ENCODE peak calls at places on chromosomes 3 and 15, in four cellular contexts. V is neural crest cell, K is endothelial cell, T is HEK293T. S is an unnamed sample.

GRCh38 chr3:106643684-106644161 is 733.5 kb upstream of the CCDC54 start:
- DNase-seq in K (peak; percentile 3), T (no peak), V (no peak), S (no peak)

GRCh38 chr15:37104413-37105392 is 4.4 kb upstream of the MEIS2 start:
- DNase-seq in V (no peak), T (no peak), K (no peak), S (no peak)

GRCh38 chr3:152471814-152472605 is 203.3 kb downstream of the MBNL1 start:
- DNase-seq in K (peak; percentile 40), V (peak; percentile 59), T (peak; percentile 40), S (no peak)

GRCh38 chr15:51757463-51757862 is 6.1 kb downstream of the TMOD2 start:
- DNase-seq in V (no peak), T (no peak), K (no peak), S (no peak)

GRCh38 chr15:85485956-85486567 is 105.7 kb downstream of the AKAP13 start:
- DNase-seq in V (peak; percentile 63), K (peak; percentile 59), T (peak; percentile 73), S (peak; percentile 37)

GRCh38 chr15:66151809-66152208 is 101.7 kb downstream of the MEGF11 start:
- DNase-seq in T (no peak), V (no peak), K (no peak), S (no peak)

GRCh38 chr15:90336705-90337141 is 15.4 kb upstream of the ZNF774 start:
- DNase-seq in K (no peak), V (no peak), T (no peak), S (no peak)

GRCh38 chr3:139491027-139491700 is 14.8 kb upstream of the RBP2 start:
- DNase-seq in V (no peak), K (no peak), T (no peak), S (no peak)

GRCh38 chr3:146067048-146067447 is 93.9 kb downstream of the PLOD2 start:
- DNase-seq in K (no peak), V (no peak), T (no peak), S (no peak)

GRCh38 chr15:66785637-66786036 is 83.6 kb downstream of the SMAD6 start:
- DNase-seq in K (no peak), T (no peak), V (no peak), S (no peak)

GRCh38 chr3:52221141-52221562 is 4.3 kb downstream of the TLR9 start:
- DNase-seq in K (no peak), V (no peak), T (no peak), S (no peak)

GRCh38 chr3:194672876-194673275 is 885 bp upstream of the LSG1 start:
- DNase-seq in V (no peak), T (no peak), K (no peak), S (no peak)